ENCODE peak calls at places on chromosomes 11 and 22, in five cellular contexts. H is cardiac fibroblast; U is Calu3; E is T-helper 17 cell; P is stimulated activated naive CD4-positive, alpha-beta T cell. T is an unnamed sample.
A peak's percentile ranks its signal among the peaks of the same experiment; 100 is the strongest.

GRCh38 chr11:44865866-44866272 is 84.8 kb downstream of the TP53I11 start:
- DNase-seq in H (no peak), U (peak; percentile 36), E (no peak), P (no peak), T (no peak)

GRCh38 chr11:133961890-133962289 is 5.1 kb upstream of the IGSF9B start:
- DNase-seq in H (no peak), U (no peak), E (no peak), P (no peak), T (no peak)

GRCh38 chr22:27687984-27688545 is 113.5 kb downstream of the MN1 start:
- DNase-seq in H (no peak), U (peak; percentile 24), E (no peak), P (no peak), T (no peak)

GRCh38 chr11:11535611-11536010 is 86.2 kb downstream of the GALNT18 start:
- DNase-seq in H (no peak), U (no peak), E (no peak), P (no peak), T (no peak)

GRCh38 chr11:115920087-115920461 is 415.9 kb upstream of the CADM1 start:
- DNase-seq in H (no peak), U (no peak), E (no peak), P (no peak), T (no peak)

GRCh38 chr11:45967506-45967905 is 45.0 kb downstream of the LARGE2 start:
- DNase-seq in H (no peak), U (no peak), E (no peak), P (no peak), T (no peak)

GRCh38 chr11:128555606-128556005 is 31.8 kb downstream of the ETS1 start:
- DNase-seq in H (peak; percentile 36), U (no peak), E (no peak), P (no peak), T (no peak)

GRCh38 chr11:32305460-32305859 is 129.9 kb downstream of the WT1 start:
- DNase-seq in H (no peak), U (no peak), E (no peak), P (no peak), T (no peak)

GRCh38 chr22:38107692-38108515 is 2.6 kb downstream of the BAIAP2L2 start:
- DNase-seq in H (no peak), U (no peak), E (no peak), P (no peak), T (no peak)

GRCh38 chr11:15770798-15771414 is 585.4 kb downstream of the SOX6 start:
- DNase-seq in H (peak; percentile 55), U (peak; percentile 61), E (no peak), P (no peak), T (no peak)

GRCh38 chr11:57499413-57499982 is 16.0 kb downstream of the SLC43A1 start:
- DNase-seq in H (peak; percentile 98), U (peak; percentile 94), E (no peak), P (no peak), T (no peak)

GRCh38 chr11:128575956-128576340 is 11.4 kb downstream of the ETS1 start:
- DNase-seq in H (peak; percentile 89), U (no peak), E (no peak), P (no peak), T (no peak)

GRCh38 chr22:37981282-37982011 is 2.9 kb downstream of the SOX10 start:
- DNase-seq in H (no peak), U (no peak), E (no peak), P (no peak), T (no peak)